ENCODE peak calls at places on chromosomes 1 and 21, in seven cellular contexts. One of them, this sample, is unnamed.

GRCh38 chr1:55727010-55727409 is 511.8 kb upstream of the USP24 start:
- DNase-seq in fibroblast of mammary gland: peak
- DNase-seq in foreskin keratinocyte: no peak
- DNase-seq in RWPE1: peak
- DNase-seq in AG10803: peak
- DNase-seq in GM10248: no peak
- DNase-seq in progenitor cell of endocrine pancreas: no peak
- DNase-seq in this sample: no peak

GRCh38 chr1:150999051-150999674 is 7.5 kb downstream of the MINDY1 start:
- DNase-seq in GM10248: no peak
- DNase-seq in foreskin keratinocyte: no peak
- DNase-seq in AG10803: peak
- DNase-seq in RWPE1: no peak
- DNase-seq in fibroblast of mammary gland: peak
- DNase-seq in progenitor cell of endocrine pancreas: no peak
- DNase-seq in this sample: no peak

GRCh38 chr1:101592861-101593260 is 356.0 kb downstream of the S1PR1 start:
- DNase-seq in RWPE1: no peak
- DNase-seq in GM10248: no peak
- DNase-seq in foreskin keratinocyte: no peak
- DNase-seq in progenitor cell of endocrine pancreas: no peak
- DNase-seq in fibroblast of mammary gland: no peak
- DNase-seq in AG10803: no peak
- DNase-seq in this sample: no peak

GRCh38 chr1:159121526-159121925 is 45.0 kb upstream of the AIM2 start:
- DNase-seq in AG10803: no peak
- DNase-seq in progenitor cell of endocrine pancreas: no peak
- DNase-seq in fibroblast of mammary gland: no peak
- DNase-seq in foreskin keratinocyte: no peak
- DNase-seq in RWPE1: no peak
- DNase-seq in GM10248: no peak
- DNase-seq in this sample: no peak

GRCh38 chr1:65581120-65581519 is 160.7 kb downstream of the LEPR start:
- DNase-seq in foreskin keratinocyte: no peak
- DNase-seq in RWPE1: no peak
- DNase-seq in AG10803: peak
- DNase-seq in progenitor cell of endocrine pancreas: no peak
- DNase-seq in fibroblast of mammary gland: peak
- DNase-seq in GM10248: no peak
- DNase-seq in this sample: no peak

GRCh38 chr1:234602334-234603220 is 7.4 kb downstream of the IRF2BP2 start:
- DNase-seq in progenitor cell of endocrine pancreas: no peak
- DNase-seq in foreskin keratinocyte: peak
- DNase-seq in fibroblast of mammary gland: peak
- DNase-seq in RWPE1: peak
- DNase-seq in AG10803: peak
- DNase-seq in GM10248: peak
- DNase-seq in this sample: no peak

GRCh38 chr1:62321438-62321837 is 2.2 kb upstream of the KANK4 start:
- DNase-seq in progenitor cell of endocrine pancreas: no peak
- DNase-seq in GM10248: no peak
- DNase-seq in fibroblast of mammary gland: peak
- DNase-seq in RWPE1: peak
- DNase-seq in AG10803: peak
- DNase-seq in foreskin keratinocyte: peak
- DNase-seq in this sample: no peak

GRCh38 chr1:201732351-201732750 is 96.6 kb upstream of the IPO9 start:
- DNase-seq in GM10248: no peak
- DNase-seq in fibroblast of mammary gland: peak
- DNase-seq in RWPE1: no peak
- DNase-seq in AG10803: peak
- DNase-seq in foreskin keratinocyte: no peak
- DNase-seq in progenitor cell of endocrine pancreas: no peak
- DNase-seq in this sample: no peak

GRCh38 chr1:148318123-148318899 is 164.8 kb downstream of the PPIAL4G start:
- DNase-seq in progenitor cell of endocrine pancreas: no peak
- DNase-seq in foreskin keratinocyte: no peak
- DNase-seq in RWPE1: no peak
- DNase-seq in AG10803: no peak
- DNase-seq in fibroblast of mammary gland: no peak
- DNase-seq in GM10248: peak
- DNase-seq in this sample: no peak

GRCh38 chr1:77511440-77511840 is 171.0 kb downstream of the ZZZ3 start:
- DNase-seq in GM10248: no peak
- DNase-seq in RWPE1: peak
- DNase-seq in fibroblast of mammary gland: peak
- DNase-seq in progenitor cell of endocrine pancreas: no peak
- DNase-seq in foreskin keratinocyte: peak
- DNase-seq in AG10803: peak
- DNase-seq in this sample: no peak

GRCh38 chr1:3071507-3072177 is 2.6 kb downstream of the PRDM16 start:
- DNase-seq in foreskin keratinocyte: no peak
- DNase-seq in AG10803: no peak
- DNase-seq in RWPE1: no peak
- DNase-seq in fibroblast of mammary gland: no peak
- DNase-seq in progenitor cell of endocrine pancreas: no peak
- DNase-seq in GM10248: no peak
- DNase-seq in this sample: no peak

GRCh38 chr21:45003331-45004058 is 63.7 kb downstream of the SLX9 start:
- DNase-seq in progenitor cell of endocrine pancreas: no peak
- DNase-seq in AG10803: peak
- DNase-seq in RWPE1: no peak
- DNase-seq in fibroblast of mammary gland: no peak
- DNase-seq in foreskin keratinocyte: no peak
- DNase-seq in GM10248: no peak
- DNase-seq in this sample: no peak

GRCh38 chr21:45839274-45839673 is 142.3 kb upstream of the COL6A1 start:
- DNase-seq in AG10803: no peak
- DNase-seq in foreskin keratinocyte: peak
- DNase-seq in RWPE1: peak
- DNase-seq in GM10248: no peak
- DNase-seq in fibroblast of mammary gland: peak
- DNase-seq in progenitor cell of endocrine pancreas: no peak
- DNase-seq in this sample: no peak

GRCh38 chr1:23171181-23171755 is 2.6 kb upstream of the LUZP1 start:
- DNase-seq in foreskin keratinocyte: no peak
- DNase-seq in RWPE1: no peak
- DNase-seq in fibroblast of mammary gland: no peak
- DNase-seq in progenitor cell of endocrine pancreas: no peak
- DNase-seq in GM10248: no peak
- DNase-seq in AG10803: peak
- DNase-seq in this sample: no peak

GRCh38 chr1:232319106-232319505 is 310.8 kb downstream of the SIPA1L2 start:
- DNase-seq in GM10248: no peak
- DNase-seq in RWPE1: peak
- DNase-seq in foreskin keratinocyte: peak
- DNase-seq in progenitor cell of endocrine pancreas: no peak
- DNase-seq in AG10803: no peak
- DNase-seq in fibroblast of mammary gland: no peak
- DNase-seq in this sample: no peak

GRCh38 chr1:1955651-1956094 is 36.6 kb upstream of the TMEM52 start:
- DNase-seq in fibroblast of mammary gland: no peak
- DNase-seq in AG10803: no peak
- DNase-seq in progenitor cell of endocrine pancreas: no peak
- DNase-seq in GM10248: no peak
- DNase-seq in foreskin keratinocyte: no peak
- DNase-seq in RWPE1: no peak
- DNase-seq in this sample: no peak

GRCh38 chr1:168422203-168422848 is 121.5 kb downstream of the XCL2 start:
- DNase-seq in RWPE1: no peak
- DNase-seq in fibroblast of mammary gland: peak
- DNase-seq in GM10248: no peak
- DNase-seq in AG10803: peak
- DNase-seq in progenitor cell of endocrine pancreas: no peak
- DNase-seq in foreskin keratinocyte: no peak
- DNase-seq in this sample: no peak

GRCh38 chr1:8437286-8437685 is 119.4 kb downstream of the SLC45A1 start:
- DNase-seq in RWPE1: no peak
- DNase-seq in fibroblast of mammary gland: no peak
- DNase-seq in foreskin keratinocyte: no peak
- DNase-seq in progenitor cell of endocrine pancreas: no peak
- DNase-seq in GM10248: no peak
- DNase-seq in AG10803: no peak
- DNase-seq in this sample: no peak

GRCh38 chr1:155309423-155310021 is 856 bp downstream of the FDPS start:
- DNase-seq in fibroblast of mammary gland: no peak
- DNase-seq in foreskin keratinocyte: no peak
- DNase-seq in GM10248: no peak
- DNase-seq in progenitor cell of endocrine pancreas: no peak
- DNase-seq in RWPE1: no peak
- DNase-seq in AG10803: no peak
- DNase-seq in this sample: no peak

GRCh38 chr1:48105167-48105566 is 108.0 kb upstream of the TRABD2B start:
- DNase-seq in progenitor cell of endocrine pancreas: no peak
- DNase-seq in GM10248: no peak
- DNase-seq in fibroblast of mammary gland: peak
- DNase-seq in RWPE1: no peak
- DNase-seq in AG10803: no peak
- DNase-seq in foreskin keratinocyte: no peak
- DNase-seq in this sample: no peak

GRCh38 chr1:64505944-64506658 is 36.2 kb downstream of the CACHD1 start:
- DNase-seq in fibroblast of mammary gland: no peak
- DNase-seq in RWPE1: no peak
- DNase-seq in AG10803: no peak
- DNase-seq in progenitor cell of endocrine pancreas: no peak
- DNase-seq in GM10248: no peak
- DNase-seq in foreskin keratinocyte: peak
- DNase-seq in this sample: no peak

GRCh38 chr1:204331275-204331674 is 28.5 kb downstream of the PLEKHA6 start:
- DNase-seq in RWPE1: no peak
- DNase-seq in fibroblast of mammary gland: no peak
- DNase-seq in GM10248: no peak
- DNase-seq in progenitor cell of endocrine pancreas: no peak
- DNase-seq in AG10803: no peak
- DNase-seq in foreskin keratinocyte: no peak
- DNase-seq in this sample: no peak

GRCh38 chr1:245503548-245503947 is 348.8 kb downstream of the KIF26B start:
- DNase-seq in fibroblast of mammary gland: no peak
- DNase-seq in GM10248: no peak
- DNase-seq in progenitor cell of endocrine pancreas: no peak
- DNase-seq in AG10803: no peak
- DNase-seq in foreskin keratinocyte: no peak
- DNase-seq in RWPE1: no peak
- DNase-seq in this sample: no peak

GRCh38 chr1:245495681-245496080 is 340.9 kb downstream of the KIF26B start:
- DNase-seq in AG10803: no peak
- DNase-seq in progenitor cell of endocrine pancreas: no peak
- DNase-seq in foreskin keratinocyte: no peak
- DNase-seq in RWPE1: no peak
- DNase-seq in GM10248: no peak
- DNase-seq in fibroblast of mammary gland: no peak
- DNase-seq in this sample: no peak

GRCh38 chr1:245501635-245502034 is 346.9 kb downstream of the KIF26B start:
- DNase-seq in progenitor cell of endocrine pancreas: no peak
- DNase-seq in fibroblast of mammary gland: no peak
- DNase-seq in foreskin keratinocyte: no peak
- DNase-seq in AG10803: no peak
- DNase-seq in RWPE1: no peak
- DNase-seq in GM10248: no peak
- DNase-seq in this sample: no peak

DNA sequence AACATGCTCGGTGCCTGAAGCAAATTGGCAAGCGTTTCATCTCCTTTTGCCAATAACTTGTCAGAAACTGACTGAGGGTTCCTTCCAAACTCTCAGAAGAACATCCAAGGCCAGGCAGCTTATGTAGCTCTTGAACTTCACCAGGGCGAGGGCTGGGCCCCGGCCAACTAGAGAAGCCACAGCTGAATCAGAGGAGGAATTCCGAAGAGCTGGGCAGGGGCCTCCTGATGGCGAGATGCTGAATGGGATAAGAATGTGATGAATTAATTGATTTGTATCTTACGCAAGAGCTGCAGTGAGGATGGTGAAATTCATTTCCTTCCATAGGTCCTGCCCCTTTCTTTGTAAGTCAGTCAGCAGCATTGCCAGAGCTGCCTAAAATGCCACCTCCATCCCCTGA is 345.8 kb downstream of the KIF26B start:
- DNase-seq in fibroblast of mammary gland: peak
- DNase-seq in AG10803: peak
- DNase-seq in foreskin keratinocyte: peak
- DNase-seq in progenitor cell of endocrine pancreas: no peak
- DNase-seq in GM10248: no peak
- DNase-seq in RWPE1: peak
- DNase-seq in this sample: no peak
- TF ChIP-seq CTCF in fibroblast of mammary gland: peak
- TF ChIP-seq CTCF in AG10803: peak
- TF ChIP-seq CTCF in foreskin keratinocyte: no peak
- TF ChIP-seq CTCF in progenitor cell of endocrine pancreas: no peak
- TF ChIP-seq CTCF in GM10248: no peak
- TF ChIP-seq CTCF in RWPE1: no peak
- TF ChIP-seq CTCF in this sample: no peak

GRCh38 chr21:31557956-31558838 is 101.3 kb upstream of the SOD1 start:
- DNase-seq in fibroblast of mammary gland: no peak
- DNase-seq in AG10803: no peak
- DNase-seq in foreskin keratinocyte: peak
- DNase-seq in progenitor cell of endocrine pancreas: peak
- DNase-seq in GM10248: no peak
- DNase-seq in RWPE1: peak
- DNase-seq in this sample: peak
- TF ChIP-seq CTCF in fibroblast of mammary gland: no peak
- TF ChIP-seq CTCF in AG10803: no peak
- TF ChIP-seq CTCF in foreskin keratinocyte: no peak
- TF ChIP-seq CTCF in progenitor cell of endocrine pancreas: no peak
- TF ChIP-seq CTCF in GM10248: no peak
- TF ChIP-seq CTCF in RWPE1: no peak
- TF ChIP-seq CTCF in this sample: no peak

GRCh38 chr1:41323243-41323642 is 38.0 kb upstream of the FOXO6 start:
- DNase-seq in fibroblast of mammary gland: no peak
- DNase-seq in progenitor cell of endocrine pancreas: no peak
- DNase-seq in GM10248: no peak
- DNase-seq in RWPE1: peak
- DNase-seq in AG10803: no peak
- DNase-seq in foreskin keratinocyte: no peak
- DNase-seq in this sample: no peak
- TF ChIP-seq CTCF in fibroblast of mammary gland: no peak
- TF ChIP-seq CTCF in progenitor cell of endocrine pancreas: no peak
- TF ChIP-seq CTCF in GM10248: no peak
- TF ChIP-seq CTCF in RWPE1: no peak
- TF ChIP-seq CTCF in AG10803: no peak
- TF ChIP-seq CTCF in foreskin keratinocyte: no peak
- TF ChIP-seq CTCF in this sample: no peak

GRCh38 chr1:104125935-104126334 is 376.2 kb downstream of the AMY1C start:
- DNase-seq in progenitor cell of endocrine pancreas: no peak
- DNase-seq in fibroblast of mammary gland: no peak
- DNase-seq in GM10248: no peak
- DNase-seq in foreskin keratinocyte: no peak
- DNase-seq in RWPE1: no peak
- DNase-seq in AG10803: no peak
- DNase-seq in this sample: no peak

GRCh38 chr1:104125226-104125625 is 375.5 kb downstream of the AMY1C start:
- DNase-seq in RWPE1: no peak
- DNase-seq in foreskin keratinocyte: no peak
- DNase-seq in AG10803: no peak
- DNase-seq in GM10248: no peak
- DNase-seq in fibroblast of mammary gland: no peak
- DNase-seq in progenitor cell of endocrine pancreas: no peak
- DNase-seq in this sample: no peak

DNA sequence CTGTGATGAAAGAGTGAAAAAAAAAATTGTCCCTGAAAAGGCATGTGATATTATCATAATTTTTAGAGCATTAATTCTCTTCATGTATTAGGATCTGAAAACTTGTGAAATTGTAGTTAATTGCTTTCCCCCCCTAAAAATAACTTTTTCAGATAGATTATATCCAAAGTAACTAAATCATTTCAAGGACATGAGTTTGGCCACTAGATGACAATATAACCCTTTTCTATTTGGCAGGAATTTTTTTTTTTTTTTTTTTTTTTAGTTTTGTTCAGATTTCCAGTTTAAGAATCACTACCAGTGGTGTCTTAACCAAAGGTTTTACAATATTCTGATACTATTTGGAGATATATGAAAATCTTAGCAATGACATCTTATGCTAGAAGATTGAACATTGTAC is 370.8 kb downstream of the AMY1C start:
- DNase-seq in fibroblast of mammary gland: no peak
- DNase-seq in progenitor cell of endocrine pancreas: no peak
- DNase-seq in RWPE1: no peak
- DNase-seq in GM10248: no peak
- DNase-seq in AG10803: no peak
- DNase-seq in foreskin keratinocyte: no peak
- DNase-seq in this sample: no peak
- TF ChIP-seq CTCF in fibroblast of mammary gland: no peak
- TF ChIP-seq CTCF in progenitor cell of endocrine pancreas: no peak
- TF ChIP-seq CTCF in RWPE1: no peak
- TF ChIP-seq CTCF in GM10248: no peak
- TF ChIP-seq CTCF in AG10803: no peak
- TF ChIP-seq CTCF in foreskin keratinocyte: peak
- TF ChIP-seq CTCF in this sample: peak